ENCODE peak calls at places on chromosomes 16 and 17, in seven cellular contexts. X is pancreas, A is H9, E is fibroblast of lung, O is PC-9, V is neural progenitor cell, T is left ventricle myocardium inferior. Q is an unnamed sample.

GRCh38 chr17:39270923-39271322 is 45.2 kb upstream of the STAC2 start:
- DNase-seq in X (no peak), A (no peak), E (peak), O (no peak), V (no peak), T (no peak), Q (peak)

GRCh38 chr17:66420961-66421371 is 118.6 kb downstream of the PRKCA start:
- DNase-seq in X (no peak), A (no peak), E (peak), O (no peak), V (no peak), T (no peak), Q (no peak)

GRCh38 chr17:55420067-55420775 is 1.4 kb downstream of the MMD start:
- DNase-seq in X (no peak), A (no peak), E (no peak), O (no peak), V (no peak), T (no peak), Q (no peak)

GRCh38 chr16:19997734-19998133 is 76.0 kb downstream of the GPR139 start:
- DNase-seq in X (no peak), A (no peak), E (peak), O (no peak), V (no peak), T (no peak), Q (no peak)

GRCh38 chr17:80024206-80024972 is 11.3 kb downstream of the TBC1D16 start:
- DNase-seq in X (no peak), A (no peak), E (no peak), O (no peak), V (no peak), T (no peak), Q (no peak)

GRCh38 chr17:80146121-80147034 is 550 bp downstream of the EIF4A3 start:
- DNase-seq in X (peak), A (no peak), E (peak), O (no peak), V (peak), T (no peak), Q (no peak)

GRCh38 chr17:63455417-63455816 is 9.3 kb upstream of the CYB561 start:
- DNase-seq in X (no peak), A (no peak), E (no peak), O (no peak), V (no peak), T (no peak), Q (peak)

GRCh38 chr16:8511464-8511863 is 78.8 kb downstream of the TMEM114 start:
- DNase-seq in X (no peak), A (no peak), E (no peak), O (no peak), V (no peak), T (no peak), Q (peak)

GRCh38 chr16:88725609-88726407 is 19.5 kb downstream of the CTU2 start:
- DNase-seq in X (no peak), A (no peak), E (no peak), O (no peak), V (no peak), T (no peak), Q (no peak)

GRCh38 chr17:72386619-72387237 is 265.9 kb downstream of the SOX9 start:
- DNase-seq in X (no peak), A (no peak), E (no peak), O (no peak), V (no peak), T (no peak), Q (no peak)

GRCh38 chr16:87956169-87956770 is 5.0 kb downstream of the BANP start:
- DNase-seq in X (no peak), A (no peak), E (peak), O (peak), V (peak), T (peak), Q (no peak)

DNA sequence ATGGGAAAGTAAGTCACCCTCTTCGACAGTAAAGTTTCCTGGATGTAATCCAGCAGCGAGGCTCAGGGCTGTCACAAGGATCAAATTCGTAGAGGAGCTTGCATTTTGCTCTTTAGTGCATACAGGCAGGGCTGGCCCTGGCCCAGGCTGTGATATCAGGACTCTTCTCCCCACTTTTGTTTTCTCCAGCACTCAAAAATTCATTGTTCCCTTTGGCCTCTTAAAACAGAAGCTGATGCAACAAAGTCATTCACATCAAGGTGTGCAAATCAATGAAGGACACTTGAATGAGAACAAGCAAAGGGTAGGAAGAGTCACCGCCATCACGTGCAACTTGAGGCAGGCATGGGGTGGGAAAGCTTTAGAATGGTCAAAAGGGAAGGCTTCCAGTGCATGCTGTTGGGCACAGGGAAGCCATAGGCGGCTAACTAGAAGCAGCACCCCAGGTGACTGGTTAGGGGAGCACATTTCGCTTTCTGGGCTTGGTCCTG is 7.7 kb downstream of the SLC13A2 start:
- DNase-seq in X (no peak), A (no peak), E (no peak), O (no peak), V (no peak), T (no peak), Q (no peak)
- H3K27ac ChIP-seq in X (no peak), A (no peak), E (no peak), O (no peak), V (no peak), T (no peak), Q (no peak)

GRCh38 chr16:16041196-16041892 is 91.9 kb downstream of the ABCC1 start:
- DNase-seq in X (no peak), A (peak), E (no peak), O (no peak), V (peak), T (no peak), Q (no peak)
- H3K27ac ChIP-seq in X (no peak), A (peak), E (no peak), O (peak), V (peak), T (peak), Q (peak)

GRCh38 chr17:75927286-75927922 is 13.4 kb downstream of the FBF1 start:
- DNase-seq in X (no peak), A (peak), E (no peak), O (no peak), V (peak), T (no peak), Q (peak)
- H3K27ac ChIP-seq in X (no peak), A (no peak), E (no peak), O (no peak), V (no peak), T (no peak), Q (no peak)

DNA sequence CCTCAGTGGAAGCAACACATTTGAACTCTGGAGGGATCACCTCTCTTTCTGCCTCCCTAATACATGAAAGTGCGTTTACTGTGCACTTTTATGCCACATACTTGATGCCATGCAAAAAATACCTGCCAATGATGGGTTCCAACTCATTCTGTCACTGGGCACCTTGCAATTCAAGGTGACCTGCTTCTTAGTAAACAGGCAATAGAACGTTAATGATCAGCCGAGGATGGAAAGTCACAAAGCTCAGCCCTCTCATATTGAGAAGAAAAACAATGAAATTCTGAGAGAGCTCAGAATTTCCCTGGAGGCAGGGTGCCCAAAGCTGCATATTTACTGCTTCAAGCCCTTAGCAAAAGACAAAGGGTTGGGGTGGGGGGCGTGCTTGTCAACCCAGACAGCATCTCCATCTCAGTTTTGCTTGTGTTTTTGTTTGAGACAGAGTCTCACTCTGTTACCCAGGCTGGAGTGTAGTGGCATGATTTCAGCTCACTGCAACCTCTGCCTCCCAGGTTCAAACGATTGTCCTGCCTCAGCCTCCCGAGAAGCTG is 23.2 kb downstream of the LITAF start:
- DNase-seq in X (no peak), A (no peak), E (no peak), O (no peak), V (no peak), T (no peak), Q (no peak)
- H3K27ac ChIP-seq in X (peak), A (no peak), E (no peak), O (no peak), V (peak), T (peak), Q (no peak)

DNA sequence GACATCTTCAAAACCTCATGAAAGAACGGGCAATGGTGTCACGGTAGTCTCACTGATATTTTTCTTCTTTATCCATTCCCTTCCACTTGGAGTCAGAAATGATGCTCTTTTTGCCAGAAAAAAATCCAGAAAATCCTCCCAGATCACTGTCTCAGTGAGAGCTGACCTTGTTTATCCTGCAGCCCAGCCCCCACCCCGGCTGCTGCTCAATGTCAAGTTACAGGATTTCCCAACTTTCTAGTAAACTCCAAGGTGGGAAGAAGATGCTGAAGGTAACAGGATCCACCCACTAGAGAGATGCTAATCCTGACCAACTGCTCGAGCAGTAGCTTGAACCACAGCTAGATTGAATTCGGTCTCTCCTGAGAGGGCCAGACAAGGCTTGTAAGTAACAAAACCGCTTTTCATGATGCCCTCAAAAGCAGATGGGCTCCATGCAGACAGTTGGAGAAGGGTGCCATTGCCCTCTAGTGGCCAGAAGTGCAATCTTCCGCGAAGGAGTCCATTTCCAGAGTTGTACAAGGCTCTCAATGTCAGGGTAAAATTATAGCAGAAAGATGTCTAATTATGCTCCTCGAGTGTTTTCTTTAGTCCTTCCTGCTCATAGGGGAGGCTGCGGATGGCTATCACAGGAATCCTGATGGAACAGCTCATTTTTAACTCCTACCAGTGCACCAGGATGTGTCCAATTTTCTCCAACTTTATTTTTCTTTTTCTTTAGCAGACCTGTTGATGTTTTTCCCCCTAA is 4.0 kb downstream of the CDH11 start:
- DNase-seq in X (peak), A (peak), E (peak), O (peak), V (peak), T (peak), Q (peak)
- H3K27ac ChIP-seq in X (no peak), A (no peak), E (peak), O (no peak), V (no peak), T (peak), Q (no peak)

DNA sequence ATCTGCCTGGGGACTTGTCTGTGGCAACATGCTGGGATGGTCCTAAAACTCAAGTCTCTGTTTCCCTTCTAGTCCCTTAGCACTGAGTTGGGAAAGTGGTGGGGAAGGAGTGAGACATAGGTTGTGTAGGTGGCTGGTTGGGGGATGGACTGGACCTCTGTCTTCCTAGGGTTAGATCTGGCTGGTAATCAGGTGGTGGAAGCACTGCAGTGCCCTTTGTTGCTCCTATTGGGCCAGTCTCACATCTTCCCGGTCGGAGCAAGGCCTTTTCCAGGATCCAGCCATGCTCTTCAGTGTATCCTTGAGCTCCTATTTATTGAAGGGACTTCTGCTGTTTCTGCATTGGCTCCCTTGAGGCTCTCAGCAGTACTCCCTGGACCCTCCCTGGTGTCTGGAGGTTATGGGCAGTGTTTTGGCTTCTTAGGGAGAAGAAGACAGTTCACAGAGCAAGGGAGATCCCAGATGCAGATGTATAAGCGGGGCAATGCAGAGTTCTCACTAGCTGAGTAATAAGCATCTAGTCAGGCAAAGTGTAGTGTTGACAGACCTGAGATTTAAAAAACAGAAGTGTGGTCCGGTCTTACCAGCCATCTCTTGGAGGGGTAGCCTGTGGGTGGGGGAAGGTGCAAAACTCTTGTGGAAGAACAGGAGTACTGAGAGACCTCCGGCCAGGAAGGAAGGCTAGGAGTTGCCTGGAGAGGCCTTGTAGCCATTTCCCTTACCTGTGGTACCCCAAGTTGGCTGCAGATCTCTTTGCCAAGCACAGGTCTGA is 1.3 kb upstream of the NUTF2 start:
- DNase-seq in X (no peak), A (no peak), E (no peak), O (no peak), V (no peak), T (no peak), Q (no peak)
- H3K27ac ChIP-seq in X (peak), A (peak), E (peak), O (peak), V (peak), T (peak), Q (peak)

GRCh38 chr16:85687651-85688471 is 893 bp downstream of the GINS2 start:
- DNase-seq in X (no peak), A (no peak), E (no peak), O (no peak), V (no peak), T (no peak), Q (no peak)

GRCh38 chr16:85688586-85689284 is at the start of gene GINS2:
- DNase-seq in X (peak), A (peak), E (peak), O (peak), V (peak), T (peak), Q (peak)

GRCh38 chr16:85689950-85690320 is 1.2 kb upstream of the GINS2 start:
- DNase-seq in X (no peak), A (no peak), E (no peak), O (no peak), V (peak), T (no peak), Q (no peak)

GRCh38 chr16:85689285-85689949 is 663 bp upstream of the GINS2 start:
- DNase-seq in X (peak), A (no peak), E (no peak), O (no peak), V (no peak), T (no peak), Q (peak)

DNA sequence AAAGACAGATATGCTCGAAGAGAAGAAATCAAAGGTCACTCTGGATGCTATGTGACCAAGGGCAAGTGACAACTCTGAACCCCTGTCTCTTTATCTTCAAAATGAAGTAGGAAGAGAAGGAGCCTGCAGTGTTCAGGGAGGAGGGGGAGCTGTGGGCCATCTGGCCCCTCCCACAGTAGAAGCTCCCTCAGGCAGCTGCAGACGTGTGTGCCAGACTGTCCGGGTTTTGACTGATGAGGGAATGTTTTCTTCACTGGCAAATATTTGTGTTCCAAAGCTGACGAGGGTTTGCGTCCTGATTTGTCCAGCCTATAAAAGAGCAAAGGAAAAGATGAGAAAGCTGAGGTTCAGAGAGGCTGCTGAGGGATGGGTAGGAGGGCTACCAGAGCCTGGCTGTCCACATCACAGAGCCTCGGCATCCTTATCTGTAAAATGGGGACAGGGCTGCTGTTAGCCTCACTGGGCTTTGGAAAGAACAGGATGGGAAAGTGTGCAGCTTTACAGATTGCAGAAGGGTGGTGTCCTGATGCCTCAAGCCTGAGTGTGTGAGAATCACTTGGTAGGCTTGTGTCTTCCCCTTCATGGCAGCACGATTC is 1.8 kb upstream of the GINS2 start:
- DNase-seq in X (no peak), A (no peak), E (no peak), O (no peak), V (no peak), T (no peak), Q (no peak)
- H3K27ac ChIP-seq in X (no peak), A (no peak), E (no peak), O (no peak), V (no peak), T (no peak), Q (no peak)